ENCODE peak calls at places on chromosomes 6 and 20, in six cellular contexts. A is AG08396, Q is transverse colon, V is lung microvascular endothelial cell, J is HT1080, U is T-cell. I is an unnamed sample.
A peak's percentile ranks its signal among the peaks of the same experiment; 100 is the strongest.

GRCh38 chr6:37910998-37911397 is 91.5 kb downstream of the ZFAND3 start:
- DNase-seq in A (no peak), Q (no peak), V (no peak), J (no peak), U (no peak), I (no peak)

GRCh38 chr6:2028457-2029038 is 216.9 kb downstream of the GMDS start:
- DNase-seq in A (no peak), Q (no peak), V (peak; percentile 76), J (no peak), U (no peak), I (no peak)

GRCh38 chr6:85792278-85792677 is 149.6 kb upstream of the SYNCRIP start:
- DNase-seq in A (no peak), Q (no peak), V (peak; percentile 2), J (peak; percentile 65), U (no peak), I (no peak)

GRCh38 chr20:44704551-44704971 is 10.6 kb upstream of the CCN5 start:
- DNase-seq in A (no peak), Q (no peak), V (peak; percentile 53), J (peak; percentile 36), U (no peak), I (no peak)

GRCh38 chr6:45572833-45573232 is 195.1 kb upstream of the SUPT3H start:
- DNase-seq in A (no peak), Q (no peak), V (no peak), J (no peak), U (no peak), I (no peak)

GRCh38 chr6:137707590-137708360 is 159.3 kb upstream of the TNFAIP3 start:
- DNase-seq in A (peak; percentile 52), Q (peak; percentile 81), V (peak; percentile 84), J (peak; percentile 72), U (peak; percentile 71), I (peak; percentile 54)

GRCh38 chr20:50744143-50744792 is 12.9 kb downstream of the PARD6B start:
- DNase-seq in A (peak; percentile 83), Q (peak; percentile 68), V (peak; percentile 58), J (peak; percentile 79), U (no peak), I (no peak)

GRCh38 chr6:1406306-1407058 is 17.1 kb downstream of the FOXF2 start:
- DNase-seq in A (no peak), Q (no peak), V (no peak), J (peak; percentile 28), U (no peak), I (no peak)

GRCh38 chr20:48879609-48880008 is 41.9 kb upstream of the ARFGEF2 start:
- DNase-seq in A (no peak), Q (no peak), V (peak; percentile 43), J (peak; percentile 37), U (no peak), I (no peak)

GRCh38 chr6:162538643-162539064 is 188.9 kb downstream of the PRKN start:
- DNase-seq in A (no peak), Q (no peak), V (no peak), J (no peak), U (no peak), I (no peak)

GRCh38 chr6:137873273-137873762 is 6.3 kb downstream of the TNFAIP3 start:
- DNase-seq in A (peak; percentile 76), Q (peak; percentile 86), V (peak; percentile 91), J (no peak), U (no peak), I (peak; percentile 68)

GRCh38 chr20:35395728-35396127 is 16.0 kb downstream of the UQCC1 start:
- DNase-seq in A (peak; percentile 44), Q (no peak), V (peak; percentile 21), J (peak; percentile 66), U (no peak), I (no peak)

GRCh38 chr20:32522775-32523612 is 62.1 kb downstream of the NOL4L start:
- DNase-seq in A (no peak), Q (no peak), V (no peak), J (peak; percentile 56), U (no peak), I (no peak)

GRCh38 chr6:169088761-169089160 is 164.9 kb downstream of the THBS2 start:
- DNase-seq in A (no peak), Q (no peak), V (no peak), J (no peak), U (no peak), I (no peak)

GRCh38 chr6:40999498-41000070 is 39.4 kb downstream of the UNC5CL start:
- DNase-seq in A (peak; percentile 51), Q (peak; percentile 49), V (peak; percentile 50), J (peak; percentile 60), U (no peak), I (no peak)

GRCh38 chr6:75143186-75143585 is 62.7 kb downstream of the COL12A1 start:
- DNase-seq in A (peak; percentile 32), Q (no peak), V (no peak), J (no peak), U (no peak), I (no peak)

GRCh38 chr6:35905841-35906498 is 14.9 kb downstream of the SRPK1 start:
- DNase-seq in A (no peak), Q (no peak), V (no peak), J (no peak), U (no peak), I (no peak)

GRCh38 chr6:13417431-13417830 is 70.0 kb downstream of the GFOD1 start:
- DNase-seq in A (no peak), Q (no peak), V (no peak), J (no peak), U (no peak), I (no peak)

GRCh38 chr6:164104432-164104831 is 689.9 kb downstream of the QKI start:
- DNase-seq in A (no peak), Q (no peak), V (no peak), J (no peak), U (no peak), I (no peak)

GRCh38 chr6:148263010-148263409 is 79.6 kb upstream of the SASH1 start:
- DNase-seq in A (no peak), Q (no peak), V (no peak), J (no peak), U (no peak), I (no peak)